ENCODE peak calls at places on chromosomes 7 and 10, in ten cellular contexts. R is GM23248; F is HS-5; M is osteocyte; H is stimulated activated CD8-positive, alpha-beta memory T cell treated with anti-CD3 and anti-CD28 coated beads, Interleukin-15, amount 100 ng/mL, for 24 hours; O is mesendoderm; V is skeletal muscle cell; D is Calu3; Y is NB4; C is NCI-H2081. U is an unnamed sample.

GRCh38 chr7:45909576-45909975 is 11.5 kb downstream of the IGFBP3 start:
- DNase-seq in R (no peak), F (no peak), M (no peak), H (no peak), O (no peak), V (no peak), D (no peak), Y (no peak), C (no peak), U (no peak)

GRCh38 chr10:120403109-120403508 is 53.9 kb upstream of the PLPP4 start:
- DNase-seq in R (peak; percentile 34), F (no peak), M (no peak), H (no peak), O (no peak), V (no peak), D (no peak), Y (no peak), C (no peak), U (no peak)

GRCh38 chr7:128398016-128398840 is 11.6 kb downstream of the IMPDH1 start:
- DNase-seq in R (peak; percentile 61), F (no peak), M (no peak), H (no peak), O (peak; percentile 63), V (no peak), D (peak; percentile 67), Y (peak; percentile 54), C (peak; percentile 47), U (no peak)

GRCh38 chr10:70589762-70590662 is 12.5 kb downstream of the PRF1 start:
- DNase-seq in R (peak; percentile 9), F (no peak), M (peak; percentile 56), H (no peak), O (no peak), V (peak; percentile 66), D (no peak), Y (no peak), C (no peak), U (no peak)

GRCh38 chr10:132452651-132453469 is 55.9 kb downstream of the PWWP2B start:
- DNase-seq in R (peak; percentile 84), F (no peak), M (peak; percentile 93), H (peak; percentile 90), O (peak; percentile 59), V (no peak), D (peak; percentile 90), Y (peak; percentile 79), C (peak; percentile 69), U (peak; percentile 63)

GRCh38 chr10:43225787-43226153 is 41.1 kb downstream of the RASGEF1A start:
- DNase-seq in R (no peak), F (no peak), M (peak; percentile 76), H (no peak), O (no peak), V (no peak), D (no peak), Y (no peak), C (no peak), U (no peak)

GRCh38 chr7:22659741-22660140 is 67.3 kb upstream of the IL6 start:
- DNase-seq in R (no peak), F (no peak), M (no peak), H (no peak), O (no peak), V (no peak), D (no peak), Y (no peak), C (no peak), U (no peak)

GRCh38 chr7:8149222-8149621 is 112.7 kb downstream of the ICA1 start:
- DNase-seq in R (no peak), F (no peak), M (no peak), H (no peak), O (no peak), V (no peak), D (no peak), Y (peak; percentile 48), C (no peak), U (peak; percentile 83)

GRCh38 chr7:17142831-17143541 is 155.5 kb upstream of the AHR start:
- DNase-seq in R (peak; percentile 68), F (no peak), M (no peak), H (no peak), O (no peak), V (no peak), D (no peak), Y (peak; percentile 44), C (no peak), U (peak; percentile 51)

GRCh38 chr7:157484411-157485081 is 147.7 kb downstream of the DNAJB6 start:
- DNase-seq in R (no peak), F (no peak), M (peak; percentile 80), H (no peak), O (no peak), V (no peak), D (no peak), Y (no peak), C (no peak), U (no peak)

GRCh38 chr10:62779487-62780248 is 24.9 kb upstream of the ADO start:
- DNase-seq in R (peak; percentile 69), F (peak; percentile 50), M (no peak), H (peak; percentile 44), O (no peak), V (no peak), D (peak; percentile 70), Y (peak; percentile 25), C (no peak), U (no peak)

GRCh38 chr10:123009105-123009805 is 449 bp downstream of the ACADSB start:
- DNase-seq in R (peak; percentile 31), F (no peak), M (no peak), H (peak; percentile 1), O (peak; percentile 47), V (no peak), D (peak; percentile 1), Y (peak; percentile 25), C (no peak), U (no peak)

GRCh38 chr7:130988443-130988842 is 254.4 kb upstream of the KLF14 start:
- DNase-seq in R (peak; percentile 72), F (no peak), M (no peak), H (no peak), O (peak; percentile 54), V (no peak), D (no peak), Y (no peak), C (no peak), U (no peak)

GRCh38 chr10:110498982-110499795 is 1.5 kb downstream of the DUSP5 start:
- DNase-seq in R (peak; percentile 78), F (no peak), M (no peak), H (no peak), O (peak; percentile 96), V (peak; percentile 47), D (peak; percentile 43), Y (peak; percentile 86), C (no peak), U (no peak)

GRCh38 chr7:142445019-142445686 is 187.3 kb upstream of the PRSS58 start:
- DNase-seq in R (no peak), F (no peak), M (no peak), H (no peak), O (peak; percentile 79), V (no peak), D (peak; percentile 9), Y (peak; percentile 52), C (no peak), U (peak; percentile 37)

GRCh38 chr7:96167424-96167823 is 154.5 kb downstream of the SLC25A13 start:
- DNase-seq in R (no peak), F (no peak), M (no peak), H (no peak), O (no peak), V (no peak), D (no peak), Y (no peak), C (no peak), U (no peak)

GRCh38 chr10:2508971-2509605 is 558.3 kb upstream of the PFKP start:
- DNase-seq in R (peak; percentile 33), F (no peak), M (no peak), H (no peak), O (no peak), V (peak; percentile 31), D (no peak), Y (peak; percentile 0), C (no peak), U (no peak)

GRCh38 chr10:109894516-109894915 is 28.8 kb downstream of the XPNPEP1 start:
- DNase-seq in R (peak; percentile 83), F (no peak), M (no peak), H (no peak), O (no peak), V (peak; percentile 70), D (no peak), Y (peak; percentile 13), C (no peak), U (no peak)

GRCh38 chr10:119416855-119417254 is 125.7 kb downstream of the RGS10 start:
- DNase-seq in R (peak; percentile 79), F (no peak), M (no peak), H (peak; percentile 25), O (peak; percentile 70), V (no peak), D (peak; percentile 58), Y (peak; percentile 71), C (peak; percentile 30), U (peak; percentile 33)

GRCh38 chr10:68153473-68154210 is 44.4 kb downstream of the MYPN start:
- DNase-seq in R (peak; percentile 98), F (peak; percentile 99), M (no peak), H (no peak), O (peak; percentile 99), V (peak; percentile 94), D (peak; percentile 77), Y (no peak), C (no peak), U (no peak)

GRCh38 chr7:52668435-52668834 is 367.0 kb upstream of the POM121L12 start:
- DNase-seq in R (no peak), F (no peak), M (peak; percentile 86), H (no peak), O (no peak), V (no peak), D (no peak), Y (no peak), C (no peak), U (no peak)

GRCh38 chr7:94509264-94509878 is at the start of gene CASD1:
- DNase-seq in R (peak; percentile 44), F (no peak), M (peak; percentile 86), H (no peak), O (peak; percentile 29), V (no peak), D (peak; percentile 38), Y (peak; percentile 75), C (peak; percentile 38), U (peak; percentile 50)

GRCh38 chr10:49369216-49370162 is 26.4 kb downstream of the DRGX start:
- DNase-seq in R (no peak), F (no peak), M (peak; percentile 73), H (no peak), O (no peak), V (no peak), D (no peak), Y (no peak), C (no peak), U (no peak)

GRCh38 chr10:114087255-114087654 is 43.6 kb downstream of the ADRB1 start:
- DNase-seq in R (no peak), F (no peak), M (no peak), H (no peak), O (peak; percentile 26), V (no peak), D (no peak), Y (no peak), C (no peak), U (no peak)

GRCh38 chr10:63206576-63206975 is 73.4 kb downstream of the NRBF2 start:
- DNase-seq in R (no peak), F (no peak), M (no peak), H (no peak), O (no peak), V (no peak), D (no peak), Y (no peak), C (no peak), U (no peak)

GRCh38 chr10:69757553-69758309 is 44.0 kb upstream of the COL13A1 start:
- DNase-seq in R (peak; percentile 53), F (no peak), M (peak; percentile 89), H (no peak), O (no peak), V (no peak), D (peak; percentile 35), Y (no peak), C (peak; percentile 6), U (no peak)

GRCh38 chr7:155258233-155258575 is 39.5 kb upstream of the INSIG1 start:
- DNase-seq in R (peak; percentile 97), F (peak; percentile 49), M (no peak), H (no peak), O (peak; percentile 8), V (peak; percentile 77), D (no peak), Y (no peak), C (no peak), U (no peak)

GRCh38 chr10:99421233-99421739 is 9.1 kb downstream of the GOT1 start:
- DNase-seq in R (no peak), F (no peak), M (no peak), H (no peak), O (no peak), V (no peak), D (no peak), Y (no peak), C (no peak), U (no peak)